ENCODE peak calls at places on chromosomes 1 and 21, in ten cellular contexts. X, C, E, K, R, J, G, Z, M and D are unnamed samples.

GRCh38 chr1:64398937-64399336 is 71.0 kb upstream of the CACHD1 start:
- DNase-seq in X (no peak), R (no peak), Z (no peak), E (no peak), C (no peak), J (no peak), K (no peak), G (no peak), M (no peak), D (no peak)

GRCh38 chr1:226988337-226988672 is 48.2 kb downstream of the COQ8A start:
- DNase-seq in R (peak), C (no peak), Z (no peak), K (peak), M (no peak), J (no peak), X (no peak), E (no peak), G (no peak), D (no peak)

GRCh38 chr1:110421159-110421777 is 13.8 kb upstream of the LAMTOR5 start:
- DNase-seq in C (peak), K (peak), G (no peak), J (no peak), M (no peak), R (peak), X (no peak), E (no peak), Z (no peak), D (no peak)

GRCh38 chr1:93847811-93848288 is 31.2 kb downstream of the DNTTIP2 start:
- DNase-seq in M (no peak), Z (peak), C (peak), G (peak), X (peak), R (peak), K (peak), E (peak), J (peak), D (peak)

GRCh38 chr1:209890606-209891330 is 47.2 kb upstream of the SYT14 start:
- DNase-seq in X (no peak), E (no peak), R (peak), M (no peak), C (no peak), Z (no peak), K (no peak), J (no peak), G (no peak), D (no peak)

GRCh38 chr1:7948950-7949349 is 8.3 kb upstream of the TNFRSF9 start:
- DNase-seq in Z (no peak), J (no peak), X (no peak), C (peak), G (no peak), K (peak), M (no peak), E (no peak), R (peak), D (peak)

GRCh38 chr1:6614953-6615785 is 1.6 kb downstream of the PHF13 start:
- DNase-seq in G (peak), J (no peak), M (no peak), K (peak), Z (peak), C (no peak), X (no peak), E (no peak), R (no peak), D (no peak)

GRCh38 chr1:83131692-83131955 is 867.3 kb downstream of the TTLL7 start:
- DNase-seq in E (no peak), C (no peak), X (no peak), Z (no peak), R (no peak), K (peak), M (no peak), J (no peak), G (no peak), D (no peak)

DNA sequence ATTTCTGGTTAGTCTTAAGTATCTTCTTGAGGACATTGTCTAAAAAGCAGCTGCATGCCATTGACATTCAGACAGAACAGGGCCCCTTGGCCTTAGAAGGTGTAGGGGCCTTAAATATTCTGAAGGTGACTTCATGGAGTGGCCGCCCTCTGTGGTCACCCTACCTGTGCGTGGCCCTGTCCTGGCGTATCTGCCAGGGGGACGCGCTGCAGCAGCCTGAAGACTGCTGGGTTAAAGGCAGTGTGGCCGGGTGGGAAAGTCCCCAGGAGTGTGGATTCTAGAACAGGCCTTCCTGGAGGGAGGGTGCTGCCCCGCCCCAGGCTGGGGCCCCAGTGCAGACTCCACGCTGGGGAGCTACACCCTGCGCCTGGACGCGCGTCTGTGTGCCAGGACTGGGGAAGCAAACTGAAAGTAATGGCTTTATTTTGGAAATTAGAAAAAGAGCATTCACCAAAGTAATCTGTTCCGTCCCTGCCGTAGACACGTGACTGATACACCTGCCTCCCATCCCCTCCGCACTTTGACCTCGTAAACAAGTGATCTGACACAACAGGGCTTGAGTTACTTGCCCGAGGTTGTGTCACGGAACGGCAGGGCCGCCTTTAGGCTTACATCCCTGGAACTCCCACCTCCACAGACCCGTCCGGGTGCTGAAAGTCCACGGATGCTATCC is 1.8 kb downstream of the AGPAT3 start:
- DNase-seq in C (no peak), Z (no peak), M (no peak), E (no peak), X (no peak), J (no peak), G (peak), R (peak), K (peak), D (no peak)
- H3K4me3 ChIP-seq in C (peak), Z (peak), M (peak), E (peak), X (peak), J (no peak), G (peak), R (peak), K (no peak), D (peak)

GRCh38 chr1:156815307-156815826 is 1.3 kb downstream of the SH2D2A start:
- DNase-seq in R (peak), J (no peak), K (peak), M (no peak), E (peak), C (peak), Z (no peak), X (peak), G (no peak), D (peak)
- H3K4me3 ChIP-seq in R (no peak), J (no peak), K (no peak), M (no peak), E (no peak), C (no peak), Z (no peak), X (no peak), G (peak), D (no peak)

GRCh38 chr1:60867782-60868181 is 214.6 kb upstream of the NFIA start:
- DNase-seq in M (no peak), C (no peak), R (no peak), K (no peak), J (no peak), E (peak), Z (no peak), G (no peak), X (no peak), D (no peak)
- H3K4me3 ChIP-seq in M (no peak), C (no peak), R (no peak), K (no peak), J (no peak), E (no peak), Z (peak), G (no peak), X (no peak), D (no peak)

GRCh38 chr1:112723511-112723839 is 8.3 kb upstream of the PPM1J start:
- DNase-seq in M (no peak), X (no peak), E (no peak), K (no peak), C (no peak), R (no peak), J (no peak), Z (no peak), G (no peak), D (no peak)
- H3K4me3 ChIP-seq in M (no peak), X (no peak), E (no peak), K (no peak), C (no peak), R (no peak), J (no peak), Z (peak), G (no peak), D (no peak)

GRCh38 chr1:55038974-55039341 is 390 bp upstream of the PCSK9 start:
- DNase-seq in E (no peak), R (no peak), C (no peak), X (no peak), J (no peak), K (no peak), Z (no peak), M (no peak), G (no peak), D (no peak)
- H3K4me3 ChIP-seq in E (no peak), R (peak), C (peak), X (no peak), J (no peak), K (no peak), Z (peak), M (peak), G (peak), D (no peak)

DNA sequence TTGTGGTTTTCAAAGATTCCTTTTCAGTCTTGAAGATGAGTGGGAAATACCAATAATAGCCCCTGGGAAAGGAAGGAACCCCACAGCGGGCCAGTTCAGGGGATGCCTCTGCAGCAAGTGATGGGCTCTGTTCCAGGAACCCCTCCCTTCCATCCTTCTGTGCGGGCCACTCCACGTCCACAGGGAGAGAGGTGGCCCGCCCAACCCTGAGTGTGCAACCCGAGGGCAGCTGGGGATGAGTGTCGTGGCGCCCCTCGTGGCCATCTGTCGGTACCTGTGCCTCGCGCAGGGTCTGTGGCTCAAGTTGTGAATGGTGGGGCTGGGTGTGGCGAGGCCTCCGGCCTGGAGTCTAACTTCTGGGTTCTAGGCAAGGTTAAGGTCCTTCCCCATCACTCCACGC is 65.6 kb downstream of the TLR5 start:
- DNase-seq in X (peak), R (no peak), K (no peak), M (peak), Z (peak), C (no peak), E (peak), J (no peak), G (no peak), D (no peak)
- H3K4me3 ChIP-seq in X (no peak), R (no peak), K (no peak), M (peak), Z (no peak), C (no peak), E (no peak), J (no peak), G (no peak), D (no peak)

DNA sequence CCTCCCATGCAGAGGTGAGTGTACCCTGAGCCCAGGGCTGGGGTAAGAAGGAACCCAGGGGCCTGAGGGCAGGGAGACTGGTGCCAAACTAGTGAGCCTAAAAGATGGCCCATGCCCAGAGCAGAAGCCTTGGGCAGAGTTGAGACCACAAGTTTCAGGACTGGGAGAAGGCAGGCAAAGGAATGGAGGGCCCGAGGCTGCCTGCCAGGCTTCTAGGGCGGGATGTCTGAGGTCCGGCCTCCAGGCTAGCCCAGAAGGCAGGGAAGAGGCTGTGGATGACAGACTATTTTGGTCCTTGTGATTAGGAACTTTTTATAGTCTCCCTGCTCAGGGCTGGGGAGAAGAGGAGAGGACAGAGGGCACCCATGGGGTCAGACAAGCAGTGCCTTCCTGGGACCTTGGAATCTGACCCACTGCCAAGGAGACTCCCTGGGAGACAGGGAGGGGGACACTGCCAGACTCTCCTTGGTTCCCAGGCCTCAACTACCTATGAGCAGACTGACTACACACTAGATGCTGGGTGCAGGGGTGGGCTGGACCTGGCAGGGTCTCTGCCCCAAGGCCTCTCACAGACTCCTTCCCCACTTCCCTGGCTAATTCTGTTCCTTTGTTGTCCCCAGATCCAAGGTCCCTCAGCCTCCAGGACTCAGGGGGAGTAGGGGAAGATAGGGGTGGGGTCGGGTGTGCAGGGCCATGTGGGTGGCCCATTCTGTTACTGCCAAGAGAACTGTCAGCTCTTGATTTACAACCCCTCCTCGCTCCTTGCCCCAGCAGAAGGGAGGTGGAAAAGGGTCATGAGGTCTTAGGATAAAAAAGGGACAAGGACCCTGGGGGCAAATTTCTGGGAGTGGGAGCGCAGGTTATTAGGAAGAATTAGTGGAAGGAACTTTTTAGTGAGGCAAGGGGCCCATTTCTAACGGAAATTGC is 497 bp downstream of the FAM110D start:
- DNase-seq in E (peak), Z (no peak), X (peak), J (peak), K (no peak), M (no peak), R (no peak), C (no peak), G (no peak), D (no peak)
- H3K4me3 ChIP-seq in E (peak), Z (no peak), X (peak), J (peak), K (no peak), M (no peak), R (no peak), C (no peak), G (peak), D (no peak)

GRCh38 chr1:15966081-15966955 is 9.6 kb downstream of the ZBTB17 start:
- DNase-seq in E (peak), K (peak), Z (no peak), X (no peak), R (no peak), C (no peak), G (no peak), J (no peak), M (no peak), D (no peak)
- H3K4me3 ChIP-seq in E (no peak), K (no peak), Z (no peak), X (no peak), R (no peak), C (no peak), G (no peak), J (no peak), M (peak), D (no peak)